ENCODE peak calls at places on chromosomes 3 and 15, in ten cellular contexts. J is breast epithelium, K is OCI-LY7, Y is pancreas, Q is neural progenitor cell, S is lower lobe of right lung, L is uterus, M is A549, D is cardiac muscle cell, E is left ventricle myocardium inferior. U is an unnamed sample. For H3K4me1, the result is how much of the 10 kb centered on the place peaks cover.

GRCh38 chr15:74726774-74727164 is 1.4 kb upstream of the CYP1A1 start:
- DNase-seq in J (no peak), K (no peak), Y (no peak), Q (no peak), S (no peak), L (no peak), M (no peak), D (no peak), E (no peak), U (no peak)

GRCh38 chr3:187841552-187841951 is 96.3 kb upstream of the BCL6 start:
- DNase-seq in J (no peak), K (no peak), Y (no peak), Q (peak), S (no peak), L (no peak), M (peak), D (no peak), E (no peak), U (no peak)

GRCh38 chr15:50907866-50908208 is 646 bp upstream of the AP4E1 start:
- DNase-seq in J (no peak), K (peak), Y (no peak), Q (peak), S (no peak), L (peak), M (peak), D (peak), E (no peak), U (no peak)

GRCh38 chr3:196609343-196609775 is 30.1 kb upstream of the NRROS start:
- DNase-seq in J (peak), K (peak), Y (peak), Q (peak), S (peak), L (peak), M (peak), D (peak), E (peak), U (peak)

GRCh38 chr3:122996038-122996580 is 31.5 kb downstream of the SEMA5B start:
- DNase-seq in J (no peak), K (no peak), Y (peak), Q (no peak), S (no peak), L (no peak), M (no peak), D (no peak), E (no peak), U (peak)

GRCh38 chr3:150158974-150159625 is 188.4 kb upstream of the PFN2 start:
- DNase-seq in J (no peak), K (no peak), Y (peak), Q (no peak), S (no peak), L (no peak), M (no peak), D (no peak), E (no peak), U (no peak)

GRCh38 chr3:65006300-65006739 is 318.5 kb upstream of the ADAMTS9 start:
- DNase-seq in J (no peak), K (no peak), Y (no peak), Q (no peak), S (no peak), L (no peak), M (no peak), D (no peak), E (no peak), U (no peak)

GRCh38 chr3:110459021-110459420 is 612.6 kb upstream of the NECTIN3 start:
- DNase-seq in J (no peak), K (no peak), Y (no peak), Q (no peak), S (no peak), L (no peak), M (no peak), D (no peak), E (no peak), U (no peak)

GRCh38 chr15:37695719-37696118 is 238.7 kb upstream of the TMCO5A start:
- DNase-seq in J (no peak), K (no peak), Y (no peak), Q (no peak), S (no peak), L (no peak), M (no peak), D (no peak), E (no peak), U (no peak)

GRCh38 chr3:75001330-75001729 is 386.9 kb upstream of the CNTN3 start:
- DNase-seq in J (no peak), K (no peak), Y (no peak), Q (no peak), S (no peak), L (no peak), M (no peak), D (peak), E (no peak), U (no peak)

GRCh38 chr3:187739125-187739560 is 6.1 kb downstream of the BCL6 start:
- DNase-seq in J (no peak), K (peak), Y (peak), Q (no peak), S (no peak), L (no peak), M (no peak), D (no peak), E (peak), U (peak)

GRCh38 chr15:29377141-29377540 is 107.5 kb upstream of the NSMCE3 start:
- DNase-seq in J (no peak), K (no peak), Y (no peak), Q (no peak), S (no peak), L (no peak), M (no peak), D (no peak), E (no peak), U (no peak)

GRCh38 chr15:72050700-72051099 is 67.2 kb downstream of the MYO9A start:
- DNase-seq in J (no peak), K (no peak), Y (no peak), Q (no peak), S (no peak), L (no peak), M (no peak), D (no peak), E (no peak), U (no peak)

GRCh38 chr3:188170461-188171459 is 16.8 kb downstream of the LPP start:
- DNase-seq in J (no peak), K (peak), Y (no peak), Q (no peak), S (no peak), L (no peak), M (no peak), D (no peak), E (no peak), U (no peak)

GRCh38 chr3:46863261-46863782 is at the start of gene MYL3:
- DNase-seq in J (no peak), K (no peak), Y (no peak), Q (peak), S (peak), L (peak), M (no peak), D (peak), E (peak), U (peak)

GRCh38 chr3:15299036-15299435 is 33.4 kb downstream of the SH3BP5 start:
- DNase-seq in J (no peak), K (no peak), Y (peak), Q (no peak), S (no peak), L (no peak), M (no peak), D (no peak), E (no peak), U (no peak)

GRCh38 chr3:196144383-196145105 is 62.7 kb upstream of the TFRC start:
- DNase-seq in J (no peak), K (no peak), Y (no peak), Q (no peak), S (no peak), L (no peak), M (no peak), D (no peak), E (no peak), U (no peak)

GRCh38 chr3:118529554-118529953 is 505.1 kb downstream of the IGSF11 start:
- DNase-seq in J (no peak), K (no peak), Y (no peak), Q (no peak), S (no peak), L (no peak), M (no peak), D (no peak), E (no peak), U (no peak)

GRCh38 chr3:61634678-61635077 is 73.3 kb downstream of the PTPRG start:
- DNase-seq in J (no peak), K (no peak), Y (no peak), Q (no peak), S (no peak), L (no peak), M (no peak), D (peak), E (no peak), U (no peak)

GRCh38 chr3:67605377-67605776 is 49.0 kb downstream of the SUCLG2 start:
- DNase-seq in J (no peak), K (no peak), Y (no peak), Q (no peak), S (no peak), L (no peak), M (peak), D (no peak), E (no peak), U (no peak)

GRCh38 chr3:72722930-72723726 is 125.1 kb downstream of the SHQ1 start:
- DNase-seq in J (peak), K (no peak), Y (no peak), Q (no peak), S (no peak), L (no peak), M (no peak), D (no peak), E (peak), U (peak)

GRCh38 chr15:73002509-73002908 is 49.8 kb upstream of the NEO1 start:
- DNase-seq in J (no peak), K (no peak), Y (no peak), Q (no peak), S (no peak), L (no peak), M (no peak), D (no peak), E (no peak), U (no peak)

GRCh38 chr15:30953731-30954378 is 37.6 kb downstream of the MTMR10 start:
- DNase-seq in J (no peak), K (no peak), Y (no peak), Q (no peak), S (no peak), L (no peak), M (peak), D (no peak), E (peak), U (peak)

GRCh38 chr15:38746211-38746610 is 181.6 kb upstream of the RASGRP1 start:
- DNase-seq in J (no peak), K (no peak), Y (no peak), Q (no peak), S (no peak), L (no peak), M (no peak), D (no peak), E (no peak), U (no peak)

GRCh38 chr15:70473623-70474366 is 289.6 kb downstream of the UACA start:
- DNase-seq in J (no peak), K (no peak), Y (no peak), Q (no peak), S (no peak), L (peak), M (no peak), D (no peak), E (no peak), U (no peak)

GRCh38 chr3:18027161-18027939 is 284.9 kb upstream of the TBC1D5 start:
- DNase-seq in J (no peak), K (no peak), Y (no peak), Q (no peak), S (no peak), L (no peak), M (no peak), D (no peak), E (no peak), U (no peak)

GRCh38 chr15:64912926-64913325 is 1.2 kb downstream of the ANKDD1A start:
- DNase-seq in J (no peak), K (no peak), Y (no peak), Q (no peak), S (no peak), L (no peak), M (no peak), D (no peak), E (no peak), U (peak)

GRCh38 chr3:182962162-182962561 is 18.2 kb downstream of the DCUN1D1 start:
- DNase-seq in J (no peak), K (no peak), Y (peak), Q (no peak), S (no peak), L (no peak), M (no peak), D (no peak), E (no peak), U (no peak)

GRCh38 chr3:146218880-146219866 is 31.7 kb downstream of the PLSCR4 start:
- DNase-seq in J (no peak), K (peak), Y (no peak), Q (peak), S (no peak), L (peak), M (peak), D (peak), E (no peak), U (no peak)

GRCh38 chr3:37223084-37223975 is 48.9 kb upstream of the LRRFIP2 start:
- DNase-seq in J (no peak), K (no peak), Y (no peak), Q (no peak), S (no peak), L (no peak), M (peak), D (no peak), E (no peak), U (no peak)
- H3K27ac ChIP-seq in J (no peak), K (no peak), Y (no peak), Q (no peak), S (no peak), L (no peak), M (peak), D (no peak), E (no peak), U (no peak)

DNA sequence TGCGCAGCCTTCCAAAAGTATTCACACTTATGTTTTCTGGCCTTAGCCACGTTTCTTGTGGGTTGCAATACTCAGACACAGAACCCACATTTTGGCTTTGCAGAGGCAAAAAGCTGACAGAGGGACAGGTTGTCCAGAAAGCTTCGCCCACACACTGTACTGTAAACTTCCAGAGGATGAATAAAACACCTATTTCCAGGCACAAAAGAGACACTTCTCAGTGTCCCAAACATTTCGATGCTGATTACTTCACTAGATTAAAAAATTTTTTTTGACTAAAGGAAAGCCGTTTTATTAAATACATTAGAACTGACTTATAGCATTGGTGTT is 28.0 kb upstream of the KCTD6 start:
- DNase-seq in J (no peak), K (no peak), Y (no peak), Q (no peak), S (no peak), L (no peak), M (no peak), D (no peak), E (no peak), U (no peak)
- TF ChIP-seq CTCF in J (no peak), K (peak), Y (no peak), Q (no peak), S (no peak), L (no peak), M (no peak), D (no peak), E (no peak), U (no peak)

GRCh38 chr3:66396888-66397287 is 103.9 kb downstream of the LRIG1 start:
- DNase-seq in J (no peak), K (no peak), Y (no peak), Q (no peak), S (no peak), L (no peak), M (no peak), D (no peak), E (no peak), U (no peak)
- H3K4me1 ChIP-seq in J (under half), K (under half), Y (under half), Q (under half), S (under half), L (under half), M (under half), D (under half), E (half or more), U (under half)

GRCh38 chr15:59255647-59256380 is 49.2 kb downstream of the LDHAL6B start:
- DNase-seq in J (no peak), K (no peak), Y (peak), Q (no peak), S (no peak), L (no peak), M (peak), D (no peak), E (no peak), U (no peak)
- H3K27ac ChIP-seq in J (no peak), K (no peak), Y (peak), Q (no peak), S (no peak), L (no peak), M (peak), D (no peak), E (no peak), U (no peak)

DNA sequence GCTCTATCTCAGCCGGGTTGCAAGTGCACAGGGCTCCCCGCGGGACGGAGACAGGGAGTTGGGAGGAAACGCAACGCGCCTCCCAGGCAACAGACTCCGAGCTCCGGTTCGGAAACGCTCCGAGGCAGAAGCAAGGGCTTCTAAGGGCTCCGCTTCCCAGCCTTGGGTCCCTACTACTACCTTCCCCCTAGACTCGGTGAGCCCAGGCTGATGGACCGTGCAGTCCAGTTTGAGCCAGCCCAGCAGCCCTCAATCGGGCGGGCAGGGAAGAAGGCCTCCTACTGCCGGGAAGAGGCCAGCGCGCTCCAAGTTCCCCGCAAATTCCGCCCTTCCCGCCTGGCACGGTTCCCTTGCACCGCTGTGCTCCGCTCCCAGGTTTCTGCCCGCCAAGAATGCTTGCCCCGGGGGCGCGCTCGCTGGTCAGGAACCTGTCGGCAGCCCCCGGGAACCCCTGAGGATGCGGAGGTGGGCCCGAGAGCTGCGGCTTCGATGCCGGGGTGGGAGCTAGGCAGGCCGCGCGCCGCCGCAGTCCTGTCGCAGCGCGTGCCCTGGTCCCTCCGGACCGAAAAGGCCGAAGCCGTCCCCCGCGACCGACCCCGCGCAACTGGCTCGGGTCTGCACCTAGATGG is 728 bp downstream of the TRANK1 start:
- DNase-seq in J (peak), K (peak), Y (peak), Q (peak), S (peak), L (peak), M (peak), D (peak), E (peak), U (peak)
- TF ChIP-seq CTCF in J (no peak), K (no peak), Y (no peak), Q (peak), S (peak), L (peak), M (no peak), D (peak), E (peak), U (no peak)

GRCh38 chr15:95205101-95205500 is 973.7 kb downstream of the MCTP2 start:
- DNase-seq in J (no peak), K (no peak), Y (no peak), Q (no peak), S (no peak), L (no peak), M (no peak), D (no peak), E (no peak), U (no peak)

GRCh38 chr15:95202569-95203349 is 971.4 kb downstream of the MCTP2 start:
- DNase-seq in J (no peak), K (no peak), Y (no peak), Q (no peak), S (no peak), L (no peak), M (no peak), D (no peak), E (no peak), U (no peak)

GRCh38 chr15:95208988-95209387 is 977.6 kb downstream of the MCTP2 start:
- DNase-seq in J (no peak), K (no peak), Y (no peak), Q (no peak), S (no peak), L (no peak), M (no peak), D (no peak), E (no peak), U (no peak)

GRCh38 chr15:95210436-95210981 is 979.1 kb downstream of the MCTP2 start:
- DNase-seq in J (no peak), K (no peak), Y (no peak), Q (no peak), S (no peak), L (no peak), M (no peak), D (no peak), E (no peak), U (no peak)

DNA sequence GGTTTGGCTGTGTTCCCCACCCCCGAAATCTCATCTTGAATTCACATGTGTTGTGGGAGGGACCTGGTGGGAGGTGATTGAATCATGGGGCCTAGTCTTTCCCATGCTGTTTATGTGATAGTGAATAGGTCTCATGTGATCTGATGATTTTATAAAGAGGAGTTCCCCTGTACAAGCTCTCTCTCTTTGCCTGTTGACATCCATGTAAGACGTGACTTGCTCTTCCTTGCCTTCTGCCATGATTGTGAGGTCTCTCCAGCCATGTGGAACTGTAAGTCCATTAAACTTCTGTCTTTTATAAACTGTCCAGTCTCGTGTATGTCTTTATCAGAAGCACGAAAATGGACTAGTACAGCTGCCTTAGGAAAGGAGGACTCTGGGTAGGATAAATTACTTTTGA is 976.7 kb downstream of the MCTP2 start:
- DNase-seq in J (no peak), K (no peak), Y (no peak), Q (no peak), S (no peak), L (no peak), M (no peak), D (no peak), E (no peak), U (no peak)
- H3K4me1 ChIP-seq in J (under half), K (under half), Y (under half), Q (under half), S (under half), L (under half), M (under half), D (under half), E (under half), U (under half)

GRCh38 chr3:71348831-71349230 is 234.7 kb downstream of the FOXP1 start:
- DNase-seq in J (no peak), K (no peak), Y (no peak), Q (no peak), S (no peak), L (no peak), M (no peak), D (no peak), E (no peak), U (no peak)
- H3K27ac ChIP-seq in J (no peak), K (no peak), Y (no peak), Q (no peak), S (no peak), L (no peak), M (no peak), D (no peak), E (no peak), U (no peak)

DNA sequence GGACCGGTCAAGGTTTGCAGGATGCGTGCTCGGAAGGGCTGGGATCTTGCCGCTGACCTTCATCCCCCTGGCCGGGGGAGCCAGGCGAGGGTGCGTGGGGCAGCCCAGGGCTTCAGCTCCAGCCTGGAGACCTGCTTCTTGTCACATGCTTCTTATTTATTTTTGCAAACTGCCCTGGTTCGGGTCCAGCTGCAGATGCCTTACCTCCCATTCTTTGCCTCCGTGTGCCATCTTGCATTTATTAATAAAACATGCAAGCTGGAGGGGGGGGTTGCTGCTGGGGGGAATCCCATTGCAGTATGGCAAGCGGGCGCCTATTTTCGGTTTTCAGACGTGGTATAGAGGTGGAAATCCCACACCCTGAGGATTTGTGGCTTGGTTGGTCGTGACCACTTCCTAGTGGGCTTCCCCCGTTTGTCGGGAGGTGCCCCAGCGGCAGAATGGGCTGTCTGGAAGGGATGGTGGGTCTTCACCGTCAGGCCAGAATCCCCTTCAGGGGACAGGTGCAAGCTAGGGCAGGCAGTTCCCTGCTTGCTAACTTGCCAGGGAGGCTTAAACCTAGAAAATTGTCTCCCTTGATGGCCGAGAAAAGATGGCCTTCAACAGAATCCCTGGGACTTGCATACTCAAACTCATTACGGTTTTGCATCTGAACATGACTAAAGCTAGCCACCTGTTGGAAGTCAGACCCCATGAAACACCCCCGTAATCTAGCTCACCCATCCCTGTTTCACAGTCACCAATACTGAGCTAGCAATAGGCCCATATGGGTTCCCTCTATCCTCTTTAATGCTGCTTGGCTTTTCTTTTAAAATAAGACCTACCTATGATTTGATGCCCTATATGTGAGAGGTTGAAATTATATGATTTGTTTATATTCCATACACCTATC is 559 bp downstream of the TMEM266 start:
- DNase-seq in J (no peak), K (no peak), Y (no peak), Q (no peak), S (no peak), L (no peak), M (no peak), D (no peak), E (no peak), U (no peak)
- TF ChIP-seq CTCF in J (no peak), K (no peak), Y (no peak), Q (no peak), S (no peak), L (no peak), M (no peak), D (no peak), E (no peak), U (no peak)

U was measured in kidney.